ENCODE peak calls at places on chromosomes 5 and 9, in five cellular contexts. A is breast epithelium, E is GM12891, N is GM23338, J is SK-N-SH. U is an unnamed sample.

GRCh38 chr5:102668220-102668930 is 86.7 kb upstream of the PAM start:
- DNase-seq in A (no peak), E (no peak), N (peak; percentile 11), J (no peak), U (no peak)

GRCh38 chr5:139677404-139678282 is 29.5 kb downstream of the CXXC5 start:
- DNase-seq in A (no peak), E (no peak), N (peak; percentile 57), J (peak; percentile 91), U (no peak)

GRCh38 chr5:112374818-112375217 is 44.3 kb downstream of the EPB41L4A start:
- DNase-seq in A (no peak), E (no peak), N (no peak), J (no peak), U (no peak)

GRCh38 chr5:42591026-42591425 is 165.6 kb upstream of the CCDC152 start:
- DNase-seq in A (no peak), E (no peak), N (no peak), J (no peak), U (no peak)

GRCh38 chr5:132510076-132510475 is 19.5 kb upstream of the IRF1 start:
- DNase-seq in A (no peak), E (no peak), N (no peak), J (no peak), U (no peak)

GRCh38 chr5:96232602-96233001 is 200.4 kb downstream of the PCSK1 start:
- DNase-seq in A (no peak), E (no peak), N (no peak), J (no peak), U (no peak)

GRCh38 chr5:178589180-178590140 is 733 bp downstream of the COL23A1 start:
- DNase-seq in A (no peak), E (peak; percentile 43), N (peak; percentile 65), J (peak; percentile 91), U (peak; percentile 81)

GRCh38 chr9:114250648-114251047 is 72.2 kb upstream of the ORM1 start:
- DNase-seq in A (no peak), E (no peak), N (no peak), J (no peak), U (no peak)

GRCh38 chr5:168159425-168159824 is 132.0 kb upstream of the WWC1 start:
- DNase-seq in A (no peak), E (peak; percentile 46), N (peak; percentile 84), J (no peak), U (no peak)

GRCh38 chr5:147532157-147532556 is 22.3 kb upstream of the DPYSL3 start:
- DNase-seq in A (no peak), E (no peak), N (no peak), J (no peak), U (no peak)
- TF ChIP-seq POLR2AphosphoS5 in A (no peak), E (no peak), N (no peak), J (no peak), U (no peak)

GRCh38 chr5:150514708-150515211 is 6.8 kb downstream of the NDST1 start:
- DNase-seq in A (no peak), E (no peak), N (no peak), J (no peak), U (no peak)

GRCh38 chr5:150513375-150514309 is 5.7 kb downstream of the NDST1 start:
- DNase-seq in A (no peak), E (no peak), N (peak; percentile 59), J (peak; percentile 68), U (no peak)

GRCh38 chr5:150517272-150518152 is 9.6 kb downstream of the NDST1 start:
- DNase-seq in A (no peak), E (no peak), N (no peak), J (peak; percentile 87), U (no peak)

GRCh38 chr5:150515446-150515845 is 7.5 kb downstream of the NDST1 start:
- DNase-seq in A (no peak), E (no peak), N (no peak), J (no peak), U (no peak)

GRCh38 chr5:150516011-150516410 is 8.1 kb downstream of the NDST1 start:
- DNase-seq in A (no peak), E (no peak), N (no peak), J (peak; percentile 86), U (no peak)
- TF ChIP-seq POLR2AphosphoS5 in A (no peak), E (no peak), N (no peak), J (no peak), U (no peak)

GRCh38 chr9:14343948-14344547 is 30.1 kb upstream of the NFIB start:
- DNase-seq in A (no peak), E (no peak), N (peak; percentile 65), J (peak; percentile 38), U (no peak)
- TF ChIP-seq POLR2AphosphoS5 in A (no peak), E (no peak), N (no peak), J (no peak), U (no peak)

DNA sequence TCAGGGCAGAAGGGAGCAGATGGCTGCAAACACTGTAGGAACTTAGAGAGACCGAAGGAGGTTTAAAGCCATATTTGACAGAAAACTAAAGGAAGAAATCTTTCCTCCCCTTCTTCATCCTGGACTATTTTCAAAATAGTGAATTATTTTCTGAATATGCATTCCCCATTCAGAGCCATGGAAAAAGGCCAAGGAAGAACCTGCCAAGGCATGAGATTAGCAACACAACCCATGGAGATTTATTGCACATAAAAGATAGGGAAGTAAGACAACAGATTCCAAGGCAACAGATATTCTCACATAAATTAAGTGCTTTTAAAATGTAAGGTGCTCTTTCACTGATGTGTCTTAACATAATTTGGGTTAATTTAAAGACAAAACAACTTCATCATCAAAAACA is 233.3 kb upstream of the ADAMTS16 start:
- DNase-seq in A (no peak), E (no peak), N (no peak), J (no peak), U (no peak)
- TF ChIP-seq POLR2AphosphoS5 in A (no peak), E (no peak), N (no peak), J (no peak), U (no peak)

DNA sequence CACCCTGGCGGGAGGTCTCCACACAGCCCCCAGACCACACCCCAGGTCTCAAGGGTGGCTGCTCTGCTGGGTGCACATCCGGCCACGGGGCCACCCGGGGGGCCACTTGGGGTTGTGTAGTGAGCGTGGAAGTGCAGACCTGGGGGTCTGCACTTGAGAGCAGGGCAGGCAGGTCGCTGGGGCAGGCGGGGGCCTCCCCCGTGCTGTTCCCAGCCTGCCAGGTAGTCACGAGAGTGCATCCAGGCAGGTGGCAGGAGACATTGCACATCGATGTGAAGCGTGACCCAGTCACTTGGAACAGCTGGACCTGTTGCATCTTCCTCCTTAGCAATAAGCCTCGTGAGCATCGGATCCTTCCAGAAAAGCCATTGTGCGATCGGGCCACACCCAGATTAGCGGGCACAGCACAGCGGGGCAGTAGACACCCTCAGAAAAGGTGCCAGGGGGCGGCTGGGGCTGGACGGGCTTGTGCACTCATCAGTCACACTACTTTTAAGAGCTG is 4.8 kb upstream of the ENTPD8 start:
- DNase-seq in A (no peak), E (no peak), N (no peak), J (no peak), U (peak; percentile 67)
- TF ChIP-seq POLR2AphosphoS5 in A (peak; percentile 54), E (no peak), N (no peak), J (no peak), U (no peak)

GRCh38 chr9:121610638-121610953 is 40.8 kb upstream of the DAB2IP start:
- DNase-seq in A (no peak), E (no peak), N (peak; percentile 72), J (no peak), U (no peak)

GRCh38 chr9:121604654-121605053 is 46.8 kb upstream of the DAB2IP start:
- DNase-seq in A (no peak), E (no peak), N (no peak), J (no peak), U (no peak)

GRCh38 chr9:121609845-121610637 is 41.4 kb upstream of the DAB2IP start:
- DNase-seq in A (peak; percentile 74), E (no peak), N (no peak), J (no peak), U (no peak)

GRCh38 chr9:121604242-121604641 is 47.2 kb upstream of the DAB2IP start:
- DNase-seq in A (no peak), E (no peak), N (peak; percentile 61), J (peak; percentile 44), U (no peak)

GRCh38 chr9:121607434-121608248 is 43.8 kb upstream of the DAB2IP start:
- DNase-seq in A (no peak), E (no peak), N (no peak), J (peak; percentile 75), U (no peak)
- TF ChIP-seq POLR2AphosphoS5 in A (peak; percentile 39), E (no peak), N (no peak), J (peak; percentile 56), U (no peak)